ENCODE peak calls at places on chromosomes 5 and 9, in nine cellular contexts. D is hippocampal formation, N is EL, F is HL-60, O is M059J, C is KBM-7, T is AG09319, G is coronary artery, U is adipocyte. M is an unnamed sample.

GRCh38 chr5:16888694-16889124 is 47.4 kb downstream of the MYO10 start:
- DNase-seq in D (no peak), N (peak; percentile 76), F (no peak), O (peak; percentile 85), C (no peak), T (no peak), G (no peak), U (no peak), M (no peak)

GRCh38 chr9:115164511-115164974 is 46.6 kb upstream of the TNC start:
- DNase-seq in D (peak; percentile 64), N (peak; percentile 68), F (no peak), O (peak; percentile 94), C (no peak), T (no peak), G (no peak), U (peak; percentile 53), M (peak; percentile 30)

GRCh38 chr5:151222769-151223446 is 984 bp downstream of the CCDC69 start:
- DNase-seq in D (no peak), N (no peak), F (no peak), O (no peak), C (peak; percentile 42), T (no peak), G (no peak), U (no peak), M (no peak)

GRCh38 chr5:161897033-161897432 is 49.1 kb downstream of the GABRA1 start:
- DNase-seq in D (no peak), N (no peak), F (no peak), O (no peak), C (no peak), T (no peak), G (no peak), U (no peak), M (no peak)

GRCh38 chr9:37508135-37508833 is 22.5 kb downstream of the POLR1E start:
- DNase-seq in D (no peak), N (no peak), F (no peak), O (no peak), C (no peak), T (no peak), G (no peak), U (peak; percentile 7), M (no peak)

GRCh38 chr9:104775574-104775936 is 11.6 kb downstream of the NIPSNAP3B start:
- DNase-seq in D (no peak), N (no peak), F (no peak), O (no peak), C (no peak), T (no peak), G (no peak), U (no peak), M (no peak)

GRCh38 chr5:117454716-117455212 is 880.1 kb upstream of the SEMA6A start:
- DNase-seq in D (no peak), N (peak; percentile 37), F (peak; percentile 5), O (peak; percentile 1), C (peak; percentile 63), T (no peak), G (no peak), U (peak; percentile 22), M (peak; percentile 15)

GRCh38 chr9:109640232-109641078 is 139.5 kb upstream of the PALM2AKAP2 start:
- DNase-seq in D (peak; percentile 75), N (peak; percentile 45), F (no peak), O (peak; percentile 85), C (no peak), T (no peak), G (no peak), U (peak; percentile 72), M (no peak)

GRCh38 chr9:18601026-18601425 is 127.1 kb downstream of the ADAMTSL1 start:
- DNase-seq in D (no peak), N (no peak), F (no peak), O (no peak), C (no peak), T (no peak), G (no peak), U (no peak), M (no peak)

GRCh38 chr5:101687630-101688029 is 608.5 kb downstream of the SLCO4C1 start:
- DNase-seq in D (no peak), N (no peak), F (no peak), O (peak; percentile 26), C (no peak), T (no peak), G (no peak), U (no peak), M (peak; percentile 25)

GRCh38 chr9:4297151-4297794 is 2.6 kb downstream of the GLIS3 start:
- DNase-seq in D (peak; percentile 48), N (peak; percentile 94), F (peak; percentile 65), O (peak; percentile 97), C (peak; percentile 67), T (no peak), G (peak; percentile 91), U (peak; percentile 89), M (peak; percentile 83)

GRCh38 chr5:132687995-132688394 is 14.2 kb downstream of the IL4 start:
- DNase-seq in D (no peak), N (no peak), F (no peak), O (no peak), C (no peak), T (no peak), G (no peak), U (no peak), M (no peak)